ENCODE peak calls at places on chromosome 17, in four cellular contexts. C is anterior cingulate cortex, A is kidney, S is NCI-H1105. O is an unnamed sample.

GRCh38 chr17:12830692-12831363 is 41.5 kb downstream of the ARHGAP44 start:
- DNase-seq in C (no peak), A (no peak), S (no peak), O (no peak)

GRCh38 chr17:53118948-53119347 is 703.8 kb upstream of the KIF2B start:
- DNase-seq in C (no peak), A (no peak), S (no peak), O (no peak)

GRCh38 chr17:61247438-61247837 is 152.2 kb upstream of the TBX2 start:
- DNase-seq in C (no peak), A (no peak), S (no peak), O (no peak)

GRCh38 chr17:80029235-80029974 is 6.3 kb downstream of the TBC1D16 start:
- DNase-seq in C (no peak), A (peak; percentile 93), S (no peak), O (no peak)

GRCh38 chr17:15436399-15437369 is 30.7 kb downstream of the CDRT4 start:
- DNase-seq in C (peak; percentile 53), A (no peak), S (peak; percentile 48), O (no peak)

GRCh38 chr17:19614900-19615299 is 33.7 kb upstream of the ALDH3A2 start:
- DNase-seq in C (no peak), A (no peak), S (no peak), O (no peak)

GRCh38 chr17:57284583-57284982 is 28.3 kb downstream of the MSI2 start:
- DNase-seq in C (no peak), A (no peak), S (no peak), O (no peak)

GRCh38 chr17:8837438-8838075 is 29.9 kb downstream of the PIK3R6 start:
- DNase-seq in C (no peak), A (no peak), S (peak; percentile 13), O (no peak)

GRCh38 chr17:1787301-1787902 is 25.5 kb downstream of the SERPINF1 start:
- DNase-seq in C (no peak), A (peak; percentile 75), S (no peak), O (no peak)

GRCh38 chr17:30253316-30253715 is 17.8 kb upstream of the SLC6A4 start:
- DNase-seq in C (no peak), A (no peak), S (no peak), O (no peak)

GRCh38 chr17:56690441-56691291 is 97.2 kb downstream of the NOG start:
- DNase-seq in C (no peak), A (peak; percentile 70), S (no peak), O (no peak)

GRCh38 chr17:76865174-76865573 is 3.0 kb upstream of the MGAT5B start:
- DNase-seq in C (no peak), A (no peak), S (peak; percentile 7), O (no peak)

GRCh38 chr17:14301761-14302401 is 1.0 kb downstream of the HS3ST3B1 start:
- DNase-seq in C (no peak), A (peak; percentile 79), S (no peak), O (no peak)

GRCh38 chr17:68800731-68801130 is 154.5 kb downstream of the ABCA8 start:
- DNase-seq in C (no peak), A (no peak), S (no peak), O (no peak)

GRCh38 chr17:63552211-63552610 is 1.9 kb downstream of the DCAF7 start:
- DNase-seq in C (no peak), A (no peak), S (no peak), O (no peak)

GRCh38 chr17:49108318-49108717 is 24.3 kb upstream of the B4GALNT2 start:
- DNase-seq in C (peak; percentile 6), A (no peak), S (no peak), O (no peak)

GRCh38 chr17:17605747-17606083 is 14.2 kb upstream of the PEMT start:
- DNase-seq in C (no peak), A (no peak), S (no peak), O (no peak)

GRCh38 chr17:58741121-58741625 is 14.5 kb upstream of the PPM1E start:
- DNase-seq in C (no peak), A (no peak), S (no peak), O (no peak)

GRCh38 chr17:75130632-75131277 is 787 bp downstream of the NT5C start:
- DNase-seq in C (no peak), A (peak; percentile 82), S (no peak), O (peak; percentile 63)